ENCODE peak calls at places on chromosomes 13 and 19, in four cellular contexts. N is BE2C, W is HCT116, T is Peyer's patch. V is an unnamed sample. For H3K4me1, the result is how much of the 10 kb centered on the place peaks cover.

GRCh38 chr13:29457299-29457698 is 138.2 kb downstream of the SLC7A1 start:
- DNase-seq in W (peak), T (no peak), N (no peak), V (no peak)

GRCh38 chr13:65600702-65601101 is 1629.4 kb downstream of the PCDH9 start:
- DNase-seq in N (no peak), T (no peak), W (no peak), V (no peak)

GRCh38 chr13:102597029-102598015 is 536 bp downstream of the TPP2 start:
- DNase-seq in T (peak), W (no peak), N (peak), V (no peak)

GRCh38 chr13:112965573-112966115 is 3.4 kb upstream of the MCF2L start:
- DNase-seq in W (no peak), T (no peak), N (no peak), V (no peak)

GRCh38 chr13:72696590-72696989 is 30.8 kb downstream of the MZT1 start:
- DNase-seq in N (no peak), T (no peak), W (peak), V (no peak)

GRCh38 chr19:8208119-8208709 is 956 bp upstream of the CERS4 start:
- DNase-seq in N (no peak), W (no peak), T (no peak), V (no peak)

GRCh38 chr19:35566738-35567137 is 3.3 kb upstream of the ATP4A start:
- DNase-seq in W (no peak), T (no peak), N (no peak), V (no peak)

GRCh38 chr13:93045836-93046235 is 180.8 kb upstream of the GPC6 start:
- DNase-seq in N (no peak), T (no peak), W (no peak), V (no peak)

GRCh38 chr13:20350819-20351218 is 118.7 kb upstream of the GJB6 start:
- DNase-seq in T (no peak), W (no peak), N (no peak), V (no peak)

GRCh38 chr13:27549406-27549981 is 70.8 kb downstream of the LNX2 start:
- DNase-seq in T (peak), N (no peak), W (no peak), V (no peak)

GRCh38 chr13:50129923-50130685 is 114.9 kb downstream of the KCNRG start:
- DNase-seq in W (no peak), T (no peak), N (peak), V (no peak)

GRCh38 chr13:87666826-87667225 is 4.3 kb upstream of the SLITRK5 start:
- DNase-seq in T (no peak), N (no peak), W (no peak), V (no peak)

GRCh38 chr19:16850133-16850532 is 20.9 kb downstream of the SIN3B start:
- DNase-seq in W (no peak), N (no peak), T (no peak), V (no peak)

GRCh38 chr19:41872775-41873647 is 4.1 kb upstream of the CD79A start:
- DNase-seq in T (peak), N (peak), W (peak), V (peak)

GRCh38 chr13:49681837-49682236 is 9.4 kb downstream of the EBPL start:
- DNase-seq in N (no peak), T (no peak), W (no peak), V (no peak)

GRCh38 chr13:52739468-52740071 is at the start of gene CNMD:
- DNase-seq in N (no peak), T (no peak), W (no peak), V (no peak)

GRCh38 chr19:23851966-23852365 is 62.7 kb upstream of the ZNF726 start:
- DNase-seq in N (no peak), W (no peak), T (no peak), V (no peak)

GRCh38 chr19:28829762-28830161 is 383.2 kb downstream of the UQCRFS1 start:
- DNase-seq in N (no peak), W (no peak), T (no peak), V (no peak)

GRCh38 chr19:2627319-2627829 is 75.1 kb downstream of the GNG7 start:
- DNase-seq in N (no peak), T (peak), W (peak), V (peak)

GRCh38 chr13:33487575-33488243 is 202.2 kb upstream of the STARD13 start:
- DNase-seq in N (no peak), T (no peak), W (no peak), V (no peak)

GRCh38 chr19:29328586-29328985 is 115.6 kb upstream of the UQCRFS1 start:
- DNase-seq in T (no peak), W (no peak), N (no peak), V (no peak)

GRCh38 chr19:10625003-10625761 is at the start of gene SLC44A2:
- DNase-seq in T (peak), N (peak), W (peak), V (no peak)

GRCh38 chr19:46962030-46962570 is 57.5 kb upstream of the NPAS1 start:
- DNase-seq in W (no peak), N (no peak), T (no peak), V (no peak)

GRCh38 chr19:46970815-46971214 is 48.8 kb upstream of the NPAS1 start:
- DNase-seq in N (no peak), T (no peak), W (peak), V (peak)

GRCh38 chr19:46963093-46963734 is 56.4 kb upstream of the NPAS1 start:
- DNase-seq in N (no peak), W (no peak), T (no peak), V (no peak)

GRCh38 chr19:46972301-46972700 is 47.3 kb upstream of the NPAS1 start:
- DNase-seq in N (no peak), T (no peak), W (no peak), V (no peak)

DNA sequence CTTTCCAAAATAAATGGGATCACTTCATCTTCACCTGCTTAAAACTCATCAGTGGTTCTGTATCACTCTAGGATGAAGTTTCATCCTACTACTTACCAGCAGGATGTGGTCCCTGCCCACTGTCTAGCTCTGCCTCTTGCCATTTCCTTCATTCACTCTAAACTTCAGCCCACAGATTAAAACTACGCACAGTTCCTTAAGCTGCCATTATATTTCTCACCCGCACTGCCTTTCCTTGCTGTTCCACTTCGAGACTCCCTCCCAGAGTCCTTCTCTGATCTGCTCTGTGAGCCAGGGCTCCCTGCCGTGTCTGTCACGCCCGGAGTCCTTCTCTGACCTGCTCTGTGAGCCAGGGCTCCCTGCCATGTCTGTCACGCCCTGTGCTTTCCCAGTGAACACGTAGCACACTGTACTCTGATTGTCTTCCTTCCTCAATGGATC is 52.0 kb upstream of the NPAS1 start:
- DNase-seq in T (peak), W (no peak), N (no peak), V (no peak)
- H3K4me1 ChIP-seq in T (under half), W (half or more), N (under half), V (under half)

GRCh38 chr19:4094291-4094690 is 27.6 kb upstream of the ZBTB7A start:
- DNase-seq in W (no peak), T (no peak), N (no peak), V (no peak)
- H3K4me1 ChIP-seq in W (under half), T (under half), N (under half), V (under half)

GRCh38 chr13:51542358-51542972 is 41.8 kb upstream of the WDFY2 start:
- DNase-seq in W (no peak), T (no peak), N (peak), V (no peak)

GRCh38 chr13:51538626-51539179 is 45.6 kb upstream of the WDFY2 start:
- DNase-seq in N (no peak), W (no peak), T (no peak), V (no peak)

GRCh38 chr13:51539887-51540286 is 44.4 kb upstream of the WDFY2 start:
- DNase-seq in W (no peak), N (no peak), T (no peak), V (no peak)

GRCh38 chr13:51541037-51541436 is 43.2 kb upstream of the WDFY2 start:
- DNase-seq in W (no peak), T (no peak), N (no peak), V (no peak)

GRCh38 chr13:51541809-51542258 is 42.4 kb upstream of the WDFY2 start:
- DNase-seq in N (peak), W (no peak), T (no peak), V (no peak)
- H3K4me1 ChIP-seq in N (under half), W (under half), T (under half), V (under half)

GRCh38 chr19:38284422-38284821 is 19.6 kb upstream of the C19orf33 start:
- DNase-seq in T (no peak), W (no peak), N (no peak), V (no peak)

GRCh38 chr19:38280030-38280921 is 15.9 kb downstream of the SPINT2 start:
- DNase-seq in T (no peak), W (no peak), N (no peak), V (no peak)

GRCh38 chr19:38281820-38282566 is 17.6 kb downstream of the SPINT2 start:
- DNase-seq in W (no peak), N (no peak), T (no peak), V (no peak)

GRCh38 chr19:38285567-38285966 is 18.5 kb upstream of the C19orf33 start:
- DNase-seq in N (no peak), W (no peak), T (no peak), V (no peak)

GRCh38 chr19:38283261-38283660 is 18.9 kb downstream of the SPINT2 start:
- DNase-seq in T (no peak), N (no peak), W (no peak), V (no peak)
- H3K4me1 ChIP-seq in T (under half), N (under half), W (under half), V (under half)

GRCh38 chr13:40063278-40063698 is 407.8 kb downstream of the COG6 start:
- DNase-seq in N (peak), W (no peak), T (no peak), V (no peak)

GRCh38 chr13:40059540-40060232 is 404.2 kb downstream of the COG6 start:
- DNase-seq in W (no peak), N (no peak), T (no peak), V (no peak)

GRCh38 chr13:40060318-40061007 is 405.0 kb downstream of the COG6 start:
- DNase-seq in N (peak), W (no peak), T (no peak), V (no peak)

GRCh38 chr13:40063743-40064142 is 408.3 kb downstream of the COG6 start:
- DNase-seq in W (no peak), T (no peak), N (no peak), V (no peak)

GRCh38 chr13:40061466-40062450 is 406.3 kb downstream of the COG6 start:
- DNase-seq in N (no peak), T (no peak), W (no peak), V (no peak)
- H3K4me1 ChIP-seq in N (under half), T (under half), W (under half), V (under half)

GRCh38 chr13:40590112-40590862 is 76.2 kb downstream of the FOXO1 start:
- DNase-seq in N (no peak), W (no peak), T (no peak), V (no peak)
- H3K4me1 ChIP-seq in N (under half), W (under half), T (under half), V (under half)

DNA sequence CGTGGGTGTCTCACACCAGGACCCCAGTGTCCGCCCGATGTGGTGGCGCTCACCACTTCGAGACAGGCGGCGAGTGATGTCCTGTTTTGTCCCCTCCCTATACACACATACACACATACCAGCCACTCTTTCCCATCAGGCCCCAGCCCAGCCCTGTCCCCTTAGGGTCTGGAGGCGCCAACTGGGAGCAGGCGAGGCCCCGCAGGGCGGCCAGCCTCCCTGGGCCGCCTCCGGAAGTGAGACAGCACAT is 38.1 kb upstream of the NANOS3 start:
- DNase-seq in T (no peak), N (peak), W (no peak), V (no peak)
- H3K4me1 ChIP-seq in T (under half), N (under half), W (half or more), V (under half)

GRCh38 chr13:110322126-110322827 is 15.2 kb downstream of the COL4A2 start:
- DNase-seq in N (no peak), T (no peak), W (no peak), V (no peak)

GRCh38 chr13:110319397-110319773 is 12.3 kb downstream of the COL4A2 start:
- DNase-seq in W (no peak), N (no peak), T (no peak), V (no peak)

GRCh38 chr13:110318920-110319319 is 11.8 kb downstream of the COL4A2 start:
- DNase-seq in N (no peak), T (no peak), W (no peak), V (no peak)

GRCh38 chr13:110319774-110320509 is 12.9 kb downstream of the COL4A2 start:
- DNase-seq in N (no peak), T (no peak), W (peak), V (no peak)

GRCh38 chr13:110320645-110321044 is 13.6 kb downstream of the COL4A2 start:
- DNase-seq in N (no peak), T (no peak), W (no peak), V (no peak)
- H3K4me1 ChIP-seq in N (under half), T (under half), W (under half), V (under half)

V was measured in Panc1.